ENCODE peak calls at places on chromosomes 6 and 20, in ten cellular contexts. H is Right ventricle myocardium inferior; Q is H54; Z is NCI-H774; K is SHP77 treated with DMSO at 0.1 percent for 48 hours; O is NCI-H69; R is fibroblast of the conjunctiva; G is SW480; S is glutamatergic neuron; M is activated naive CD8-positive, alpha-beta T cell treated with anti-CD3 and anti-CD28 coated beads, Interleukin-2, amount 50 U/mL, for 24 hours. E is an unnamed sample.

GRCh38 chr20:52490715-52491430 is 299.3 kb upstream of the ZFP64 start:
- DNase-seq in Q (peak), O (no peak), G (peak), R (no peak), Z (no peak), H (no peak), S (no peak), M (no peak), K (no peak), E (no peak)

GRCh38 chr6:32153835-32154513 is at the start of gene PPT2:
- DNase-seq in H (peak), M (peak), R (peak), Q (peak), K (peak), Z (peak), G (peak), S (peak), O (peak), E (no peak)

GRCh38 chr20:12110711-12111110 is 193.0 kb downstream of the BTBD3 start:
- DNase-seq in Z (no peak), S (no peak), K (no peak), Q (no peak), R (no peak), O (no peak), H (no peak), G (no peak), M (no peak), E (no peak)

GRCh38 chr6:25436760-25437159 is 157.6 kb downstream of the CARMIL1 start:
- DNase-seq in H (no peak), R (no peak), M (no peak), Z (no peak), S (no peak), O (no peak), K (no peak), Q (no peak), G (no peak), E (no peak)

GRCh38 chr6:142551145-142551811 is 249.5 kb downstream of the ADGRG6 start:
- DNase-seq in R (no peak), H (no peak), Z (no peak), G (peak), K (no peak), S (no peak), M (peak), Q (peak), O (peak), E (no peak)

GRCh38 chr6:156577749-156578148 is 199.4 kb upstream of the ARID1B start:
- DNase-seq in K (no peak), Z (no peak), Q (no peak), O (no peak), S (no peak), H (no peak), M (no peak), G (no peak), R (no peak), E (no peak)

GRCh38 chr20:43189614-43190331 is at the start of gene PTPRT:
- DNase-seq in Q (no peak), G (no peak), O (no peak), S (peak), M (no peak), R (no peak), H (no peak), K (no peak), Z (no peak), E (no peak)

GRCh38 chr6:21171801-21172200 is 421.8 kb upstream of the SOX4 start:
- DNase-seq in H (no peak), O (no peak), Z (no peak), S (no peak), M (no peak), G (no peak), Q (no peak), R (no peak), K (no peak), E (no peak)

GRCh38 chr20:653110-653589 is at the start of gene SRXN1:
- DNase-seq in R (peak), K (peak), Z (peak), O (peak), Q (peak), S (peak), H (peak), G (peak), M (peak), E (no peak)

GRCh38 chr6:38233161-38233791 is 406.5 kb downstream of the BTBD9 start:
- DNase-seq in R (no peak), M (no peak), S (no peak), Q (no peak), G (no peak), H (no peak), O (peak), Z (no peak), K (no peak), E (no peak)

GRCh38 chr20:63740070-63740500 is 509 bp downstream of the SLC2A4RG start:
- DNase-seq in Q (peak), G (peak), H (no peak), Z (peak), S (peak), R (peak), O (peak), K (no peak), M (peak), E (no peak)

GRCh38 chr6:2999005-2999620 is 581 bp upstream of the NQO2 start:
- DNase-seq in G (peak), M (peak), S (no peak), K (peak), O (no peak), R (peak), Q (peak), Z (no peak), H (no peak), E (no peak)

GRCh38 chr6:87155920-87156600 is 695 bp downstream of the ZNF292 start:
- DNase-seq in H (peak), R (no peak), Z (peak), O (peak), S (peak), Q (peak), G (peak), M (peak), K (no peak), E (no peak)

GRCh38 chr20:17374086-17374485 is 147.2 kb downstream of the PCSK2 start:
- DNase-seq in K (no peak), G (no peak), S (no peak), Z (no peak), R (no peak), Q (no peak), M (no peak), O (no peak), H (no peak), E (no peak)

GRCh38 chr20:11234181-11234969 is 560.6 kb upstream of the JAG1 start:
- DNase-seq in O (peak), Q (no peak), S (no peak), H (no peak), G (no peak), K (no peak), Z (no peak), M (no peak), R (no peak), E (no peak)

GRCh38 chr20:23889775-23890187 is 10.2 kb upstream of the CST5 start:
- DNase-seq in O (peak), S (peak), G (peak), Z (peak), M (peak), H (no peak), R (peak), K (peak), Q (peak), E (no peak)

GRCh38 chr6:142187209-142187608 is 40.1 kb downstream of the VTA1 start:
- DNase-seq in Q (no peak), K (peak), R (peak), M (no peak), O (peak), Z (no peak), H (no peak), S (no peak), G (no peak), E (no peak)

GRCh38 chr6:148521158-148521557 is 178.5 kb downstream of the SASH1 start:
- DNase-seq in K (no peak), O (no peak), R (no peak), S (no peak), H (no peak), Q (no peak), M (no peak), G (no peak), Z (no peak), E (no peak)